ENCODE peak calls at places on chromosomes 16 and 17, in seven cellular contexts. Q, C, S, O, G, I and K are unnamed samples.

GRCh38 chr17:37614823-37615222 is 5.6 kb upstream of the SYNRG start:
- DNase-seq in I (no peak), G (no peak), Q (no peak), O (no peak), S (no peak), C (no peak), K (no peak)

GRCh38 chr17:48541574-48542113 is 3.3 kb downstream of the HOXB2 start:
- DNase-seq in Q (no peak), S (no peak), I (no peak), O (peak), C (peak), G (no peak), K (no peak)

GRCh38 chr17:46972346-46972745 is 6.7 kb downstream of the RPRML start:
- DNase-seq in G (no peak), O (no peak), I (no peak), S (no peak), C (no peak), Q (no peak), K (no peak)

GRCh38 chr16:2954647-2955381 is 9.3 kb upstream of the KREMEN2 start:
- DNase-seq in Q (no peak), C (peak), G (no peak), I (no peak), O (no peak), S (no peak), K (no peak)

GRCh38 chr16:67844441-67844840 is 2.3 kb upstream of the NUTF2 start:
- DNase-seq in C (no peak), S (no peak), O (no peak), G (no peak), Q (no peak), I (no peak), K (no peak)

GRCh38 chr17:37828313-37829124 is 83.7 kb upstream of the HNF1B start:
- DNase-seq in C (peak), G (no peak), Q (no peak), S (no peak), O (no peak), I (no peak), K (no peak)

GRCh38 chr16:56321159-56321558 is 104.2 kb downstream of the AMFR start:
- DNase-seq in S (no peak), I (no peak), Q (no peak), O (no peak), C (no peak), G (no peak), K (no peak)

GRCh38 chr16:78431701-78432100 is 332.2 kb downstream of the WWOX start:
- DNase-seq in S (no peak), G (no peak), C (no peak), I (no peak), Q (no peak), O (no peak), K (no peak)

GRCh38 chr17:6560496-6560895 is 4.1 kb upstream of the PITPNM3 start:
- DNase-seq in C (no peak), Q (no peak), I (no peak), G (no peak), S (no peak), O (no peak), K (no peak)

GRCh38 chr17:75271955-75272847 is 1.2 kb upstream of the MIF4GD start:
- DNase-seq in S (no peak), C (peak), G (no peak), Q (no peak), O (no peak), I (no peak), K (no peak)

GRCh38 chr17:77273397-77274136 is 132.8 kb downstream of the SEC14L1 start:
- DNase-seq in O (no peak), Q (no peak), S (no peak), C (no peak), I (no peak), G (no peak), K (no peak)

GRCh38 chr17:71910002-71910401 is 210.8 kb upstream of the SOX9 start:
- DNase-seq in O (no peak), C (no peak), S (no peak), I (no peak), Q (no peak), G (no peak), K (no peak)

GRCh38 chr16:20803192-20803560 is 3.1 kb downstream of the ERI2 start:
- DNase-seq in I (no peak), C (no peak), O (no peak), G (no peak), Q (no peak), S (no peak), K (no peak)

GRCh38 chr16:26532456-26532855 is 534.3 kb upstream of the C16orf82 start:
- DNase-seq in C (no peak), G (no peak), S (no peak), I (no peak), Q (no peak), O (no peak), K (no peak)

GRCh38 chr16:85569039-85569614 is 44.0 kb upstream of the GSE1 start:
- DNase-seq in S (no peak), G (no peak), O (no peak), Q (no peak), I (no peak), C (no peak), K (no peak)

GRCh38 chr16:85570213-85570734 is 42.8 kb upstream of the GSE1 start:
- DNase-seq in I (no peak), C (no peak), Q (peak), O (no peak), G (no peak), S (no peak), K (no peak)

GRCh38 chr16:85567101-85567866 is 45.8 kb upstream of the GSE1 start:
- DNase-seq in O (peak), I (no peak), C (peak), G (no peak), S (no peak), Q (no peak), K (no peak)

GRCh38 chr16:85569615-85570212 is 43.4 kb upstream of the GSE1 start:
- DNase-seq in G (no peak), C (peak), Q (no peak), O (no peak), I (peak), S (no peak), K (peak)

GRCh38 chr16:85568519-85568918 is 44.6 kb upstream of the GSE1 start:
- DNase-seq in G (no peak), Q (no peak), I (no peak), C (no peak), S (no peak), O (no peak), K (no peak)
- TF ChIP-seq SP1 in G (no peak), Q (no peak), I (no peak), C (no peak), S (no peak), O (no peak), K (no peak)

GRCh38 chr17:35322749-35323148 is 50.7 kb downstream of the SLFN11 start:
- DNase-seq in I (no peak), O (no peak), S (no peak), C (no peak), Q (no peak), G (no peak), K (no peak)
- TF ChIP-seq SP1 in I (no peak), O (no peak), S (no peak), C (no peak), Q (no peak), G (no peak), K (no peak)

GRCh38 chr17:57874434-57875108 is 24.7 kb upstream of the MRPS23 start:
- DNase-seq in C (no peak), I (no peak), Q (no peak), O (peak), S (peak), G (no peak), K (no peak)

GRCh38 chr17:57871863-57872262 is 22.0 kb upstream of the MRPS23 start:
- DNase-seq in C (no peak), Q (no peak), G (no peak), O (no peak), S (no peak), I (no peak), K (no peak)

GRCh38 chr17:57872536-57872935 is 22.7 kb upstream of the MRPS23 start:
- DNase-seq in I (no peak), G (no peak), C (no peak), O (no peak), Q (no peak), S (no peak), K (no peak)

GRCh38 chr17:57874058-57874419 is 24.2 kb upstream of the MRPS23 start:
- DNase-seq in I (no peak), O (no peak), C (no peak), Q (no peak), S (no peak), G (no peak), K (no peak)

GRCh38 chr17:57873261-57874057 is 23.6 kb upstream of the MRPS23 start:
- DNase-seq in G (no peak), C (no peak), O (no peak), I (no peak), Q (no peak), S (no peak), K (no peak)
- TF ChIP-seq SP1 in G (no peak), C (no peak), O (no peak), I (no peak), Q (no peak), S (no peak), K (no peak)

GRCh38 chr16:19235886-19236285 is 49.6 kb upstream of the CLEC19A start:
- DNase-seq in C (no peak), I (no peak), Q (no peak), S (no peak), O (no peak), G (no peak), K (no peak)

GRCh38 chr16:19235478-19235877 is 50.1 kb upstream of the CLEC19A start:
- DNase-seq in Q (no peak), O (no peak), C (no peak), I (no peak), S (no peak), G (no peak), K (no peak)

GRCh38 chr16:19239756-19240155 is 45.8 kb upstream of the CLEC19A start:
- DNase-seq in G (no peak), S (no peak), Q (no peak), C (no peak), O (no peak), I (no peak), K (no peak)

GRCh38 chr16:19238386-19238785 is 47.1 kb upstream of the CLEC19A start:
- DNase-seq in C (no peak), G (no peak), O (no peak), S (no peak), I (no peak), Q (no peak), K (no peak)

GRCh38 chr16:19236561-19236960 is 49.0 kb upstream of the CLEC19A start:
- DNase-seq in C (no peak), Q (no peak), G (peak), S (no peak), I (no peak), O (no peak), K (no peak)
- TF ChIP-seq SP1 in C (no peak), Q (no peak), G (no peak), S (no peak), I (no peak), O (no peak), K (no peak)

GRCh38 chr16:87595712-87596111 is 6.6 kb upstream of the JPH3 start:
- DNase-seq in Q (no peak), S (no peak), G (no peak), C (no peak), O (no peak), I (no peak), K (no peak)

GRCh38 chr16:87597324-87597830 is 4.9 kb upstream of the JPH3 start:
- DNase-seq in C (no peak), Q (no peak), G (no peak), I (no peak), S (no peak), O (no peak), K (no peak)

GRCh38 chr16:87592018-87592712 is 10.1 kb upstream of the JPH3 start:
- DNase-seq in G (no peak), C (no peak), O (no peak), S (no peak), Q (no peak), I (no peak), K (no peak)

GRCh38 chr16:87598431-87598830 is 3.9 kb upstream of the JPH3 start:
- DNase-seq in C (no peak), Q (no peak), G (no peak), O (no peak), S (no peak), I (no peak), K (no peak)

DNA sequence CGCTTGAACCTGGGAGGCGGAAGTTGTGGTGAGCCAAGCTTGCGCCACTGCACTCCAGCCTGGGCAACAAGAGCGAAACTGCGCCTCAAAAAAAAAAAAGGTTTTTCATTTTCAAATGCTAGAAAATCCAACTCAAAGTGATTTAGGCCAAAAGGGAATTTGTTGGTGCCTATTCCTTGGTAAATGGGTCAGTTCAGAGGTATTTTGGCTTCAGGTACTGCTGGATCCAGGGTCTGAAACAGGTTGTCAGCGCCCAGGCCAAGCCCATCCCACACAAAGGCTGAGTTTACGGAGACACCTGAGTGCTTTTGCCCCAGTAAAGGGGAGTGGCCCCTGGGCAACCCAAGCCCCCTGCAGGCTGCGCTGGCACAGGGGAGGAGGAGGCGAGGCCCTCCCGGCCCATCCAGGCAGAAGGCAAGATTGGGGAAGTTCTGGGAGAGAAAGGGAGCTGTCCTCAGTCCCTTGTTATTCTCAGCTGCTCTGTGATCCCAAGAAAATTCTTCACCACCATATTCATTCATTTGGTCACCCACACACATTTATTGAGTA is 8.5 kb upstream of the JPH3 start:
- DNase-seq in Q (no peak), O (no peak), C (no peak), S (no peak), I (no peak), G (no peak), K (no peak)
- TF ChIP-seq SP1 in Q (no peak), O (no peak), C (no peak), S (no peak), I (no peak), G (no peak), K (no peak)